ENCODE peak calls at places on chromosomes 2 and 18, in eight cellular contexts. L, N, W, S, C, A, X and E are unnamed samples.

GRCh38 chr18:63697261-63697660 is 5.5 kb upstream of the SERPINB11 start:
- DNase-seq in L (no peak), N (peak), W (no peak), S (peak), C (no peak), A (no peak), X (no peak), E (no peak)

GRCh38 chr2:144015036-144015435 is 504.9 kb downstream of the ZEB2 start:
- DNase-seq in L (no peak), N (no peak), W (no peak), S (no peak), C (no peak), A (no peak), X (no peak), E (no peak)

GRCh38 chr2:32129086-32129485 is 36.6 kb upstream of the SLC30A6 start:
- DNase-seq in L (no peak), N (no peak), W (no peak), S (no peak), C (no peak), A (no peak), X (no peak), E (no peak)

GRCh38 chr2:102145939-102146338 is 3.4 kb downstream of the IL1R1 start:
- DNase-seq in L (no peak), N (no peak), W (no peak), S (no peak), C (no peak), A (no peak), X (no peak), E (no peak)

GRCh38 chr2:34486945-34487344 is 887.8 kb upstream of the FAM98A start:
- DNase-seq in L (no peak), N (no peak), W (no peak), S (no peak), C (no peak), A (no peak), X (no peak), E (no peak)

GRCh38 chr18:38539871-38540270 is 974.3 kb upstream of the CELF4 start:
- DNase-seq in L (no peak), N (no peak), W (no peak), S (no peak), C (no peak), A (no peak), X (no peak), E (no peak)

GRCh38 chr2:43159797-43160196 is 66.6 kb downstream of the ZFP36L2 start:
- DNase-seq in L (no peak), N (peak), W (no peak), S (no peak), C (no peak), A (no peak), X (no peak), E (peak)

GRCh38 chr2:204199357-204199756 is 262.8 kb downstream of the ICOS start:
- DNase-seq in L (no peak), N (no peak), W (no peak), S (no peak), C (no peak), A (no peak), X (no peak), E (no peak)

GRCh38 chr2:19488009-19488691 is 129.7 kb upstream of the OSR1 start:
- DNase-seq in L (no peak), N (peak), W (no peak), S (peak), C (no peak), A (no peak), X (no peak), E (peak)

GRCh38 chr2:23622966-23623665 is 238.1 kb downstream of the KLHL29 start:
- DNase-seq in L (no peak), N (no peak), W (no peak), S (no peak), C (no peak), A (no peak), X (no peak), E (no peak)

GRCh38 chr2:219527076-219527394 is 12.8 kb downstream of the ASIC4 start:
- DNase-seq in L (no peak), N (peak), W (no peak), S (no peak), C (no peak), A (no peak), X (no peak), E (no peak)

GRCh38 chr2:12031871-12032270 is 285.4 kb downstream of the LPIN1 start:
- DNase-seq in L (no peak), N (no peak), W (no peak), S (no peak), C (no peak), A (no peak), X (no peak), E (no peak)

GRCh38 chr2:45343618-45344017 is 267.4 kb downstream of the SRBD1 start:
- DNase-seq in L (no peak), N (peak), W (no peak), S (peak), C (no peak), A (no peak), X (no peak), E (peak)

GRCh38 chr2:144553379-144553778 is 33.5 kb upstream of the ZEB2 start:
- DNase-seq in L (no peak), N (peak), W (no peak), S (peak), C (no peak), A (no peak), X (no peak), E (peak)

GRCh38 chr2:164039270-164039669 is 303.5 kb upstream of the FIGN start:
- DNase-seq in L (no peak), N (no peak), W (no peak), S (no peak), C (no peak), A (no peak), X (no peak), E (no peak)

GRCh38 chr2:160429248-160430000 is 64.2 kb downstream of the RBMS1 start:
- DNase-seq in L (no peak), N (peak), W (no peak), S (peak), C (no peak), A (no peak), X (no peak), E (no peak)

GRCh38 chr2:157784823-157785175 is 91.3 kb downstream of the ACVR1 start:
- DNase-seq in L (no peak), N (peak), W (no peak), S (no peak), C (no peak), A (no peak), X (no peak), E (no peak)

GRCh38 chr18:79317718-79318117 is 78.0 kb upstream of the NFATC1 start:
- DNase-seq in L (no peak), N (no peak), W (no peak), S (no peak), C (no peak), A (no peak), X (no peak), E (no peak)

GRCh38 chr2:222024934-222025890 is 273.6 kb downstream of the PAX3 start:
- DNase-seq in L (no peak), N (peak), W (no peak), S (peak), C (no peak), A (no peak), X (peak), E (peak)

GRCh38 chr2:8849322-8849721 is 11.9 kb upstream of the KIDINS220 start:
- DNase-seq in L (no peak), N (peak), W (no peak), S (peak), C (no peak), A (no peak), X (no peak), E (peak)

GRCh38 chr2:143730950-143731254 is 601.7 kb downstream of the ARHGAP15 start:
- DNase-seq in L (no peak), N (no peak), W (no peak), S (no peak), C (no peak), A (no peak), X (no peak), E (peak)

GRCh38 chr2:96175951-96176350 is 30.7 kb upstream of the DUSP2 start:
- DNase-seq in L (no peak), N (peak), W (no peak), S (peak), C (no peak), A (no peak), X (no peak), E (no peak)

GRCh38 chr2:147888665-147889064 is 43.8 kb downstream of the ACVR2A start:
- DNase-seq in L (no peak), N (no peak), W (no peak), S (no peak), C (no peak), A (no peak), X (no peak), E (no peak)

GRCh38 chr2:150486539-150487484 is 655 bp downstream of the RND3 start:
- DNase-seq in L (no peak), N (peak), W (peak), S (peak), C (no peak), A (peak), X (peak), E (peak)

GRCh38 chr18:56574827-56575226 is 63.6 kb downstream of the TXNL1 start:
- DNase-seq in L (no peak), N (peak), W (no peak), S (peak), C (no peak), A (no peak), X (no peak), E (no peak)

GRCh38 chr2:219868635-219869034 is 241.2 kb downstream of the SLC4A3 start:
- DNase-seq in L (no peak), N (peak), W (no peak), S (no peak), C (no peak), A (no peak), X (no peak), E (no peak)

GRCh38 chr18:80233201-80233835 is 14.0 kb downstream of the PARD6G start:
- DNase-seq in L (no peak), N (no peak), W (no peak), S (no peak), C (no peak), A (no peak), X (no peak), E (no peak)

GRCh38 chr2:203327582-203327917 is 644 bp upstream of the ABI2 start:
- DNase-seq in L (no peak), N (no peak), W (no peak), S (no peak), C (no peak), A (no peak), X (no peak), E (no peak)

GRCh38 chr2:162233197-162233596 is 10.0 kb downstream of the FAP start:
- DNase-seq in L (no peak), N (peak), W (no peak), S (peak), C (no peak), A (no peak), X (no peak), E (no peak)

GRCh38 chr2:225434014-225434413 is 34.5 kb downstream of the NYAP2 start:
- DNase-seq in L (no peak), N (no peak), W (no peak), S (no peak), C (no peak), A (no peak), X (no peak), E (no peak)

GRCh38 chr18:45664824-45665763 is 49.8 kb downstream of the SLC14A2 start:
- DNase-seq in L (peak), N (peak), W (peak), S (peak), C (peak), A (peak), X (peak), E (peak)

GRCh38 chr2:139366659-139367058 is 586.5 kb upstream of the NXPH2 start:
- DNase-seq in L (no peak), N (no peak), W (no peak), S (no peak), C (no peak), A (no peak), X (no peak), E (no peak)

GRCh38 chr18:34114996-34115395 is 109.7 kb downstream of the NOL4 start:
- DNase-seq in L (no peak), N (no peak), W (no peak), S (no peak), C (no peak), A (no peak), X (no peak), E (peak)

GRCh38 chr18:50429207-50429948 is 54.5 kb downstream of the SKA1 start:
- DNase-seq in L (no peak), N (peak), W (no peak), S (peak), C (no peak), A (no peak), X (no peak), E (no peak)

GRCh38 chr2:120729410-120730052 is 6.1 kb upstream of the GLI2 start:
- DNase-seq in L (no peak), N (peak), W (peak), S (peak), C (no peak), A (peak), X (no peak), E (peak)

GRCh38 chr18:31657823-31658669 is 26.3 kb downstream of the B4GALT6 start:
- DNase-seq in L (no peak), N (no peak), W (no peak), S (no peak), C (no peak), A (no peak), X (no peak), E (no peak)